ENCODE peak calls at places on chromosomes 12 and 14, in four cellular contexts. S is stimulated activated CD4-positive, alpha-beta T cell treated with anti-CD3 and anti-CD28 coated beads, Interleukin-15, amount 100 ng/mL, for 1 hour; E is GM04503; W is EH. T is an unnamed sample.

GRCh38 chr12:106417926-106418910 is 60.7 kb downstream of the POLR3B start:
- DNase-seq in E (peak), W (peak), S (no peak), T (peak)

GRCh38 chr12:10361622-10362021 is 28.2 kb downstream of the KLRK1 start:
- DNase-seq in E (no peak), S (no peak), W (peak), T (no peak)

GRCh38 chr12:105467710-105468366 is 137.3 kb downstream of the C12orf75 start:
- DNase-seq in W (no peak), S (no peak), E (no peak), T (no peak)

GRCh38 chr14:34214961-34215360 is 247.1 kb downstream of the SPTSSA start:
- DNase-seq in W (no peak), S (no peak), E (no peak), T (no peak)

GRCh38 chr14:94885481-94886155 is 115.7 kb upstream of the GSC start:
- DNase-seq in S (no peak), W (no peak), E (no peak), T (no peak)

GRCh38 chr12:53591301-53592206 is 34.6 kb downstream of the ATF7 start:
- DNase-seq in W (no peak), E (no peak), S (no peak), T (no peak)

GRCh38 chr12:112107728-112108447 is 695 bp downstream of the NAA25 start:
- DNase-seq in E (no peak), S (no peak), W (peak), T (no peak)

GRCh38 chr12:72747460-72747859 is 475.3 kb downstream of the TRHDE start:
- DNase-seq in S (no peak), W (peak), E (no peak), T (peak)

GRCh38 chr12:44433647-44434046 is 442.5 kb downstream of the NELL2 start:
- DNase-seq in S (no peak), E (no peak), W (no peak), T (no peak)

GRCh38 chr12:23004473-23005020 is 379.6 kb downstream of the ETNK1 start:
- DNase-seq in S (no peak), E (no peak), W (no peak), T (no peak)

GRCh38 chr12:52969828-52970569 is 21.1 kb downstream of the KRT18 start:
- DNase-seq in W (peak), E (no peak), S (no peak), T (peak)